ENCODE peak calls at places on chromosomes 11 and 22, in five cellular contexts. Y is dorsolateral prefrontal cortex, Z is HCT116, B is AG04449, N is IMR-90. Q is an unnamed sample.

GRCh38 chr11:19253149-19253540 is 12.4 kb upstream of the E2F8 start:
- DNase-seq in Y (no peak), Z (no peak), B (no peak), N (no peak), Q (no peak)

GRCh38 chr22:34255042-34255441 is 334.8 kb upstream of the LARGE1 start:
- DNase-seq in Y (no peak), Z (no peak), B (no peak), N (no peak), Q (no peak)

GRCh38 chr11:19345519-19345847 is 104.7 kb upstream of the E2F8 start:
- DNase-seq in Y (peak; percentile 23), Z (no peak), B (no peak), N (no peak), Q (no peak)

GRCh38 chr22:36732609-36733008 is 29.1 kb upstream of the CACNG2 start:
- DNase-seq in Y (no peak), Z (no peak), B (no peak), N (no peak), Q (no peak)

GRCh38 chr11:122977455-122978302 is 4.0 kb downstream of the BSX start:
- DNase-seq in Y (no peak), Z (no peak), B (no peak), N (no peak), Q (peak; percentile 27)

GRCh38 chr22:24526191-24526590 is 28.7 kb downstream of the GUCD1 start:
- DNase-seq in Y (no peak), Z (no peak), B (no peak), N (peak; percentile 17), Q (no peak)

GRCh38 chr11:47843354-47844060 is 4.6 kb downstream of the NUP160 start:
- DNase-seq in Y (no peak), Z (no peak), B (no peak), N (peak; percentile 7), Q (no peak)

GRCh38 chr11:62122076-62122475 is 1.7 kb upstream of the INCENP start:
- DNase-seq in Y (no peak), Z (peak; percentile 21), B (no peak), N (no peak), Q (no peak)

GRCh38 chr11:46521947-46522681 is 71.7 kb downstream of the AMBRA1 start:
- DNase-seq in Y (no peak), Z (no peak), B (peak; percentile 16), N (peak; percentile 79), Q (no peak)

GRCh38 chr11:70073881-70074371 is 4.2 kb upstream of the ANO1 start:
- DNase-seq in Y (no peak), Z (no peak), B (no peak), N (peak; percentile 73), Q (peak; percentile 79)

GRCh38 chr11:95156916-95157568 is 67.4 kb downstream of the ENDOD1 start:
- DNase-seq in Y (no peak), Z (no peak), B (no peak), N (no peak), Q (no peak)

GRCh38 chr11:113267536-113267935 is 46.8 kb upstream of the TTC12 start:
- DNase-seq in Y (peak; percentile 83), Z (no peak), B (no peak), N (no peak), Q (no peak)

GRCh38 chr11:65862191-65862735 is 2.0 kb downstream of the MUS81 start:
- DNase-seq in Y (no peak), Z (no peak), B (no peak), N (no peak), Q (no peak)

GRCh38 chr11:81159900-81160299 is 1573.8 kb downstream of the FAM181B start:
- DNase-seq in Y (no peak), Z (no peak), B (no peak), N (no peak), Q (no peak)

DNA sequence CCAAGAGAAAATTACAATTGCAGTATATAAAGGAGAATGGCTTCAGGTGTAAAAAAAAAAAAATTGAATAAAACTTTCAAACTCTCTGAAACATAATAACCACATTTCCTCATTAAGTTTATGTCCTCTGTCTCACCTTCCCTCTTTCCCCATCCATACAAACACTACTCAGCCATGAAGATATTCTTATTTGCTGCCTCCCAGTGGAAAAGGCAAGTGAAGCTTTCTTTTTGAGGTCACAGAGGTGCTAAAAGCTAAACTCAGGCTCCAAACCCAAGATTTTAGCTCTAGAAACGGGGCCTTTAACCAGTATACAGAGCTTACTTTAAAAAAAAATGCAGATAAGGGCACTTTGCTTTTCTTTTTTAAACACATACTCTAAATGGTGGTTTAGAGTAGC is 1568.5 kb downstream of the FAM181B start:
- DNase-seq in Y (no peak), Z (no peak), B (no peak), N (no peak), Q (no peak)
- TF ChIP-seq CTCF in Y (no peak), Z (no peak), B (no peak), N (no peak), Q (no peak)

GRCh38 chr22:41775976-41776375 is 24.5 kb upstream of the CCDC134 start:
- DNase-seq in Y (no peak), Z (no peak), B (no peak), N (no peak), Q (no peak)
- TF ChIP-seq CTCF in Y (no peak), Z (no peak), B (no peak), N (no peak), Q (no peak)

GRCh38 chr22:43226368-43226979 is 39.5 kb upstream of the TTLL12 start:
- DNase-seq in Y (no peak), Z (no peak), B (no peak), N (peak; percentile 22), Q (no peak)
- TF ChIP-seq CTCF in Y (no peak), Z (no peak), B (peak; percentile 37), N (no peak), Q (no peak)

GRCh38 chr11:3854977-3855807 is at the start of gene STIM1:
- DNase-seq in Y (peak; percentile 89), Z (peak; percentile 86), B (peak; percentile 45), N (peak; percentile 90), Q (peak; percentile 94)

GRCh38 chr11:3857628-3858027 is 2.2 kb downstream of the STIM1 start:
- DNase-seq in Y (no peak), Z (no peak), B (no peak), N (no peak), Q (no peak)

GRCh38 chr11:3856856-3857553 is 1.5 kb downstream of the STIM1 start:
- DNase-seq in Y (no peak), Z (no peak), B (no peak), N (no peak), Q (no peak)

GRCh38 chr11:3854660-3854976 is 846 bp upstream of the STIM1 start:
- DNase-seq in Y (no peak), Z (no peak), B (no peak), N (no peak), Q (no peak)

GRCh38 chr11:3855808-3856491 is 486 bp downstream of the STIM1 start:
- DNase-seq in Y (no peak), Z (no peak), B (no peak), N (no peak), Q (no peak)
- TF ChIP-seq CTCF in Y (no peak), Z (no peak), B (no peak), N (no peak), Q (no peak)

DNA sequence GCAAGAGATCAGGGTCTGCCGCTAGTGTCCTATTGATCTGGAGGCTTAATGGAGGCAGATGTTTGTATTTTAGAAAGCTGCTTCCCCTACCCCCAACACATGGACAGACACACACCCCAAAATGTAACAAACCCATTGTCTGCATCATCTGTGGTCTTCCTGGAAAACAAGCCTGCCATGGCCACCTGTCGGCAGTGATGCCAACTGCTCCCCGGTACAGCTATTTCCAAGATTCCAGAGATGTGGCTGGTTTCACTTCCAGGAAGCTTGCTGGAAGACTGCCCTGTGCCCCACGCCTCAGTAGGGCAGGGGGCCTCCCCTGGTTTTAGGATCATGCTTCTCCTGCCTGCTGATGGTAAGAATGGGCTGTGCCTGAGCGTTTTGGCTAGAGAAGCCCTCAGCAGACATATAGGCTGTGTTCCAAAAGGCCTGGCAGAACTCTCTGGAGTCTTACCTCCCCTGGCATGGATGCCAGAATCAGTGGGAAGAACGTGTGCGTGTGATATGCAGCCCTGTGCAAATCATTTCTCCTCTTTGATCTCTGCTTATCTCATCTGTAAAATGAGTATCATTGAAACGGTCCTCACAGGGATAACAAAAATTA is 108.6 kb downstream of the FBXO7 start:
- DNase-seq in Y (no peak), Z (no peak), B (no peak), N (no peak), Q (no peak)
- TF ChIP-seq CTCF in Y (no peak), Z (no peak), B (no peak), N (no peak), Q (no peak)

DNA sequence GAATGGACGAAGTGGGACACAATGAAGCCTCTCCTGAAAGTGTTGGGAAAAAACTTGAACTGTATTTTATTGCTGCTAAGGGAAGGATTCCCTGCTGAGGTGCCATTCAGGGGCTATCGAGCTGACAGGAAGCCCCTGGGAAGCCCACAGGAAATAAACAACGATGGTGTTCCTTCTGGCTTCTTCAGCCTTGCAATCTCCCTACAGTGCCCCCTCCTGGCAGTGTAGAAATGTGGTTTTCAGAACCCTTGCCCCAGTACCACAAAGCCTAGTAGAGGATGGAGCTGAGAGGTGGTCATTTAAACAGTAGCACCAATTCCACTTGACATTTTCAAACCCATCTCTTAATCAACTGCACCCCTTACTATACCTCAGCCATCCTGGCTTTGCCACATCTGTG is 676.7 kb upstream of the ARHGAP42 start:
- DNase-seq in Y (no peak), Z (no peak), B (no peak), N (no peak), Q (no peak)
- TF ChIP-seq CTCF in Y (no peak), Z (no peak), B (no peak), N (no peak), Q (peak; percentile 24)

GRCh38 chr11:124837491-124837856 is 27.8 kb upstream of the ROBO3 start:
- DNase-seq in Y (no peak), Z (peak; percentile 72), B (peak; percentile 56), N (peak; percentile 90), Q (peak; percentile 70)
- TF ChIP-seq CTCF in Y (no peak), Z (peak; percentile 72), B (peak; percentile 67), N (peak; percentile 80), Q (peak; percentile 56)

GRCh38 chr11:102317099-102317767 is at the start of gene BIRC3:
- DNase-seq in Y (peak; percentile 68), Z (peak; percentile 91), B (peak; percentile 84), N (peak; percentile 98), Q (peak; percentile 77)
- TF ChIP-seq CTCF in Y (no peak), Z (no peak), B (peak; percentile 43), N (peak; percentile 36), Q (peak; percentile 5)

DNA sequence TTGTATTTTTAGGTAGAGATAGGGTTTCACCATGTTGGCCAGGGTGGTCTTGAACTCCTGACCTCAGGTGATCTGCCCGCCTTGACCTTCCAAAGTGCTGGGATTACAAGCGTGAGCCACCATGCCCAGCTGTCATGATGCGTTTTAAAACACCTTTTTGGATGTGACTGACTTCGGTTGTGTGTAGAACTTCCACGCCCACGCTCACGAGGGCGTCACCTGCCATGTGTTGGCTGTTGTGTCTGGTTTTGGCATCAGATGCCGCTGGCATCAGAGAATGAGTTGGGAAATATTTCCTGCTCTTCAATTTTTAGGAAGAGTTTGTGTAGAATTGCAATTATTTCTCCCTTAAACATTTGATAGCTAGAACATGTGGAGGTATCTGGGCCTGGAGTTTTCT is 109.1 kb downstream of the KCNQ1 start:
- DNase-seq in Y (no peak), Z (no peak), B (no peak), N (no peak), Q (no peak)
- TF ChIP-seq CTCF in Y (no peak), Z (no peak), B (no peak), N (no peak), Q (no peak)

Q was measured in GM13977.